ENCODE peak calls at places on chromosomes 16 and 17, in seven cellular contexts. B is T-helper 2 cell, N is posterior vena cava, C is mucosa of descending colon, Y is amniotic stem cell, L is M059J, G is T-helper 9 cell. A is an unnamed sample.

GRCh38 chr17:27091043-27091497 is 202.8 kb upstream of the WSB1 start:
- DNase-seq in B (no peak), N (no peak), C (no peak), Y (no peak), L (no peak), G (no peak), A (no peak)

GRCh38 chr17:14926073-14926472 is 339.1 kb downstream of the PMP22 start:
- DNase-seq in B (no peak), N (no peak), C (no peak), Y (no peak), L (no peak), G (no peak), A (no peak)

GRCh38 chr17:64200080-64201042 is 62.7 kb downstream of the TEX2 start:
- DNase-seq in B (no peak), N (no peak), C (no peak), Y (no peak), L (peak; percentile 9), G (no peak), A (no peak)

GRCh38 chr17:79915850-79916430 is 76.7 kb upstream of the CBX4 start:
- DNase-seq in B (no peak), N (no peak), C (peak; percentile 80), Y (no peak), L (peak; percentile 73), G (no peak), A (no peak)

GRCh38 chr16:2043980-2044451 is 3.6 kb downstream of the NTHL1 start:
- DNase-seq in B (no peak), N (no peak), C (peak; percentile 61), Y (no peak), L (no peak), G (no peak), A (no peak)

GRCh38 chr17:77145635-77146632 is 5.2 kb downstream of the SEC14L1 start:
- DNase-seq in B (no peak), N (peak; percentile 89), C (peak; percentile 68), Y (no peak), L (peak; percentile 95), G (no peak), A (no peak)

GRCh38 chr17:27993723-27994310 is 48.7 kb upstream of the NLK start:
- DNase-seq in B (no peak), N (no peak), C (no peak), Y (no peak), L (no peak), G (no peak), A (no peak)

GRCh38 chr17:49093131-49093530 is 39.4 kb upstream of the B4GALNT2 start:
- DNase-seq in B (no peak), N (no peak), C (peak; percentile 48), Y (no peak), L (no peak), G (no peak), A (no peak)

GRCh38 chr16:19809693-19810092 is 75.0 kb downstream of the GPRC5B start:
- DNase-seq in B (no peak), N (no peak), C (no peak), Y (no peak), L (no peak), G (no peak), A (no peak)

GRCh38 chr16:55502801-55503366 is 6.0 kb upstream of the LPCAT2 start:
- DNase-seq in B (no peak), N (peak; percentile 94), C (peak; percentile 97), Y (no peak), L (peak; percentile 94), G (no peak), A (no peak)

GRCh38 chr17:57927048-57927723 is 28.0 kb downstream of the CUEDC1 start:
- DNase-seq in B (no peak), N (peak; percentile 81), C (peak; percentile 62), Y (peak; percentile 35), L (peak; percentile 74), G (no peak), A (no peak)

GRCh38 chr17:63911657-63912100 is 621 bp upstream of the CSHL1 start:
- DNase-seq in B (peak; percentile 44), N (peak; percentile 76), C (peak; percentile 63), Y (no peak), L (peak; percentile 20), G (peak; percentile 60), A (no peak)

GRCh38 chr17:4509402-4509801 is 10.7 kb downstream of the SPNS2 start:
- DNase-seq in B (no peak), N (no peak), C (no peak), Y (no peak), L (peak; percentile 67), G (no peak), A (no peak)

GRCh38 chr17:57612202-57613071 is 132.7 kb downstream of the CCDC182 start:
- DNase-seq in B (no peak), N (peak; percentile 24), C (no peak), Y (no peak), L (peak; percentile 12), G (peak; percentile 23), A (no peak)

GRCh38 chr17:65936013-65936412 is 255.9 kb downstream of the CEP112 start:
- DNase-seq in B (no peak), N (no peak), C (no peak), Y (no peak), L (no peak), G (no peak), A (no peak)

GRCh38 chr17:3512512-3513171 is 36.8 kb downstream of the ASPA start:
- DNase-seq in B (no peak), N (peak; percentile 88), C (peak; percentile 64), Y (no peak), L (no peak), G (no peak), A (no peak)

GRCh38 chr17:33637534-33637933 is 344.4 kb upstream of the ASIC2 start:
- DNase-seq in B (no peak), N (no peak), C (no peak), Y (no peak), L (no peak), G (no peak), A (no peak)

GRCh38 chr17:50731575-50732460 is 12.4 kb downstream of the LUC7L3 start:
- DNase-seq in B (no peak), N (no peak), C (no peak), Y (no peak), L (no peak), G (no peak), A (no peak)

GRCh38 chr16:65120811-65121721 is 797 bp downstream of the CDH11 start:
- DNase-seq in B (no peak), N (peak; percentile 84), C (no peak), Y (no peak), L (peak; percentile 30), G (no peak), A (no peak)

GRCh38 chr17:75079023-75079373 is 8.8 kb upstream of the SLC16A5 start:
- DNase-seq in B (no peak), N (no peak), C (no peak), Y (no peak), L (no peak), G (no peak), A (no peak)

GRCh38 chr16:31082368-31083045 is 6.2 kb downstream of the PRSS53 start:
- DNase-seq in B (no peak), N (no peak), C (no peak), Y (no peak), L (no peak), G (no peak), A (no peak)

GRCh38 chr16:5905935-5906334 is 808.3 kb upstream of the EEF2KMT start:
- DNase-seq in B (no peak), N (no peak), C (no peak), Y (no peak), L (peak; percentile 90), G (no peak), A (no peak)

GRCh38 chr17:61635913-61636432 is 45.0 kb upstream of the NACA2 start:
- DNase-seq in B (peak; percentile 33), N (no peak), C (peak; percentile 75), Y (no peak), L (peak; percentile 62), G (peak; percentile 25), A (peak; percentile 2)

GRCh38 chr16:72937360-72937759 is 110.6 kb downstream of the ZFHX3 start:
- DNase-seq in B (no peak), N (peak; percentile 79), C (no peak), Y (no peak), L (no peak), G (no peak), A (no peak)

GRCh38 chr17:19264681-19265080 is 27.5 kb downstream of the EPN2 start:
- DNase-seq in B (no peak), N (no peak), C (no peak), Y (no peak), L (no peak), G (no peak), A (no peak)

GRCh38 chr17:65902165-65902564 is 289.8 kb downstream of the CEP112 start:
- DNase-seq in B (no peak), N (no peak), C (no peak), Y (no peak), L (no peak), G (no peak), A (no peak)

GRCh38 chr16:6836771-6837170 is 495.9 kb upstream of the RBFOX1 start:
- DNase-seq in B (no peak), N (no peak), C (no peak), Y (no peak), L (no peak), G (no peak), A (no peak)

GRCh38 chr16:88527186-88527936 is 42.8 kb upstream of the ZC3H18 start:
- DNase-seq in B (peak; percentile 42), N (no peak), C (peak; percentile 78), Y (no peak), L (peak; percentile 44), G (peak; percentile 54), A (no peak)

GRCh38 chr17:8685396-8685795 is 54.9 kb upstream of the MYH10 start:
- DNase-seq in B (no peak), N (no peak), C (no peak), Y (no peak), L (peak; percentile 23), G (no peak), A (no peak)

GRCh38 chr16:84509032-84509950 is 4.8 kb upstream of the MEAK7 start:
- DNase-seq in B (no peak), N (peak; percentile 70), C (no peak), Y (no peak), L (no peak), G (no peak), A (no peak)

GRCh38 chr17:78583091-78583490 is 5.9 kb upstream of the DNAH17 start:
- DNase-seq in B (no peak), N (no peak), C (no peak), Y (no peak), L (peak; percentile 31), G (no peak), A (no peak)

GRCh38 chr16:24810951-24811843 is 34.6 kb upstream of the SLC5A11 start:
- DNase-seq in B (no peak), N (no peak), C (no peak), Y (no peak), L (no peak), G (no peak), A (no peak)

GRCh38 chr16:708019-708418 is 2.4 kb upstream of the FBXL16 start:
- DNase-seq in B (no peak), N (no peak), C (no peak), Y (no peak), L (no peak), G (no peak), A (no peak)

GRCh38 chr17:31721291-31722025 is 137.6 kb downstream of the COPRS start:
- DNase-seq in B (no peak), N (no peak), C (no peak), Y (no peak), L (peak; percentile 36), G (no peak), A (no peak)

GRCh38 chr17:81991684-81992513 is 14.5 kb downstream of the ASPSCR1 start:
- DNase-seq in B (no peak), N (no peak), C (peak; percentile 89), Y (no peak), L (peak; percentile 91), G (no peak), A (no peak)

GRCh38 chr16:15461376-15461775 is 27.0 kb downstream of the BMERB1 start:
- DNase-seq in B (no peak), N (no peak), C (no peak), Y (no peak), L (peak; percentile 66), G (no peak), A (no peak)

GRCh38 chr17:75487351-75488070 is 27.8 kb downstream of the CASKIN2 start:
- DNase-seq in B (peak; percentile 18), N (no peak), C (peak; percentile 45), Y (no peak), L (no peak), G (peak; percentile 17), A (peak; percentile 82)

GRCh38 chr17:80991645-80992076 is at the start of gene CHMP6:
- DNase-seq in B (peak; percentile 61), N (peak; percentile 93), C (peak; percentile 76), Y (peak; percentile 21), L (peak; percentile 67), G (peak; percentile 57), A (peak; percentile 68)

A was measured in CMK.